ENCODE peak calls at places on chromosomes 4 and X, in seven cellular contexts. N is naive thymus-derived CD4-positive, alpha-beta T cell; K is kidney tubule cell; D is central memory CD4-positive, alpha-beta T cell; O is adrenal gland; T is non-pigmented ciliary epithelial cell; I is fibroblast of the aortic adventitia. M is an unnamed sample.

GRCh38 chr4:88064410-88064809 is 57.0 kb downstream of the PKD2 start:
- DNase-seq in N (no peak), K (no peak), D (no peak), O (no peak), T (no peak), I (no peak), M (no peak)

GRCh38 chr4:40931238-40931637 is 181.5 kb downstream of the NSUN7 start:
- DNase-seq in N (no peak), K (no peak), D (no peak), O (no peak), T (no peak), I (no peak), M (no peak)

GRCh38 chrX:48802813-48803261 is 970 bp downstream of the HDAC6 start:
- DNase-seq in N (no peak), K (no peak), D (no peak), O (no peak), T (no peak), I (no peak), M (no peak)

GRCh38 chrX:8988456-8988855 is 45.5 kb downstream of the FAM9B start:
- DNase-seq in N (peak), K (peak), D (peak), O (no peak), T (no peak), I (peak), M (no peak)

GRCh38 chr4:106038012-106038411 is 142.7 kb downstream of the NPNT start:
- DNase-seq in N (no peak), K (peak), D (no peak), O (no peak), T (no peak), I (no peak), M (no peak)

GRCh38 chrX:79140731-79141130 is 3.8 kb upstream of the GPR174 start:
- DNase-seq in N (no peak), K (no peak), D (no peak), O (no peak), T (no peak), I (no peak), M (no peak)

GRCh38 chr4:2939383-2940243 is 23.6 kb downstream of the NOP14 start:
- DNase-seq in N (no peak), K (no peak), D (no peak), O (peak), T (no peak), I (no peak), M (no peak)

GRCh38 chr4:7763788-7764187 is 175.9 kb downstream of the AFAP1 start:
- DNase-seq in N (no peak), K (peak), D (no peak), O (no peak), T (peak), I (no peak), M (no peak)

GRCh38 chrX:27966492-27966891 is 14.8 kb downstream of the DCAF8L1 start:
- DNase-seq in N (no peak), K (no peak), D (no peak), O (no peak), T (no peak), I (peak), M (no peak)

GRCh38 chr4:60944070-60944469 is 256.1 kb upstream of the ADGRL3 start:
- DNase-seq in N (no peak), K (no peak), D (no peak), O (no peak), T (no peak), I (no peak), M (no peak)

GRCh38 chrX:38004046-38004445 is 2.3 kb upstream of the SYTL5 start:
- DNase-seq in N (no peak), K (no peak), D (no peak), O (no peak), T (no peak), I (no peak), M (no peak)

GRCh38 chr4:108601517-108601916 is 18.9 kb upstream of the RPL34 start:
- DNase-seq in N (peak), K (no peak), D (peak), O (no peak), T (no peak), I (no peak), M (no peak)

GRCh38 chrX:133754657-133755056 is 230.7 kb downstream of the GPC3 start:
- DNase-seq in N (no peak), K (no peak), D (no peak), O (no peak), T (no peak), I (no peak), M (no peak)

GRCh38 chrX:112512509-112512908 is 167.2 kb downstream of the LHFPL1 start:
- DNase-seq in N (no peak), K (no peak), D (no peak), O (no peak), T (no peak), I (no peak), M (no peak)

GRCh38 chr4:5635826-5636196 is 72.5 kb downstream of the EVC2 start:
- DNase-seq in N (no peak), K (peak), D (no peak), O (no peak), T (peak), I (peak), M (no peak)

GRCh38 chr4:88445252-88445651 is 11.7 kb upstream of the HERC5 start:
- DNase-seq in N (no peak), K (peak), D (no peak), O (no peak), T (no peak), I (no peak), M (no peak)

GRCh38 chr4:172650758-172651495 is 517.7 kb upstream of the GALNT7 start:
- DNase-seq in N (no peak), K (no peak), D (no peak), O (no peak), T (no peak), I (no peak), M (no peak)

GRCh38 chr4:6324999-6325790 is 55.5 kb downstream of the WFS1 start:
- DNase-seq in N (no peak), K (peak), D (no peak), O (no peak), T (no peak), I (peak), M (no peak)

GRCh38 chr4:173571620-173572019 is 41.6 kb upstream of the HAND2 start:
- DNase-seq in N (no peak), K (no peak), D (no peak), O (no peak), T (no peak), I (no peak), M (no peak)

GRCh38 chr4:101791189-101791572 is 651 bp downstream of the BANK1 start:
- DNase-seq in N (no peak), K (peak), D (no peak), O (peak), T (no peak), I (no peak), M (no peak)

GRCh38 chrX:114626323-114626722 is 42.4 kb downstream of the HTR2C start:
- DNase-seq in N (no peak), K (peak), D (no peak), O (no peak), T (no peak), I (peak), M (no peak)

GRCh38 chr4:112196446-112196845 is 35.1 kb upstream of the AP1AR start:
- DNase-seq in N (no peak), K (no peak), D (no peak), O (no peak), T (no peak), I (no peak), M (no peak)

GRCh38 chr4:26330186-26330787 is 9.5 kb downstream of the RBPJ start:
- DNase-seq in N (peak), K (peak), D (peak), O (no peak), T (no peak), I (peak), M (peak)

GRCh38 chrX:31233941-31234496 is 162.2 kb upstream of the FTHL17 start:
- DNase-seq in N (no peak), K (no peak), D (no peak), O (no peak), T (no peak), I (no peak), M (no peak)

GRCh38 chrX:148290041-148290440 is 210.4 kb upstream of the AFF2 start:
- DNase-seq in N (no peak), K (no peak), D (no peak), O (no peak), T (no peak), I (peak), M (no peak)

GRCh38 chrX:40100537-40101429 is 3.0 kb upstream of the BCOR start:
- DNase-seq in N (no peak), K (no peak), D (no peak), O (no peak), T (no peak), I (no peak), M (no peak)

GRCh38 chrX:155056471-155056870 is 14.5 kb downstream of the CMC4 start:
- DNase-seq in N (no peak), K (no peak), D (no peak), O (no peak), T (no peak), I (no peak), M (no peak)

GRCh38 chr4:181854142-181854541 is 389.1 kb upstream of the TENM3 start:
- DNase-seq in N (no peak), K (peak), D (no peak), O (no peak), T (no peak), I (no peak), M (no peak)

GRCh38 chrX:46788902-46789301 is 30.0 kb upstream of the SLC9A7 start:
- DNase-seq in N (no peak), K (no peak), D (no peak), O (no peak), T (peak), I (peak), M (no peak)

GRCh38 chrX:1391370-1391706 is 575 bp downstream of the SLC25A6 start:
- DNase-seq in N (peak), K (no peak), D (no peak), O (peak), T (no peak), I (peak), M (peak)

GRCh38 chr4:75779059-75779757 is 54.8 kb downstream of the USO1 start:
- DNase-seq in N (no peak), K (no peak), D (no peak), O (no peak), T (no peak), I (no peak), M (no peak)